ENCODE peak calls at places on chromosomes 1 and 21, in five cellular contexts. J is A549, L is neuronal stem cell, D is RWPE2, B is Peyer's patch. X is an unnamed sample. For H3K4me1, the result is how much of the 10 kb centered on the place peaks cover.

GRCh38 chr1:64917328-64917861 is 49.0 kb downstream of the JAK1 start:
- DNase-seq in D (peak), J (peak), L (no peak), B (no peak), X (no peak)

GRCh38 chr1:22408180-22408579 is 43.5 kb upstream of the ZBTB40 start:
- DNase-seq in B (no peak), L (no peak), J (no peak), D (no peak), X (no peak)

GRCh38 chr1:167016090-167016750 is 27.1 kb downstream of the MAEL start:
- DNase-seq in L (no peak), B (no peak), D (no peak), J (no peak), X (no peak)

GRCh38 chr1:46198026-46198826 is at the start of gene POMGNT1:
- DNase-seq in D (no peak), B (peak), J (peak), L (peak), X (peak)

GRCh38 chr21:37460196-37460595 is 93.6 kb downstream of the DYRK1A start:
- DNase-seq in B (no peak), J (peak), L (peak), D (no peak), X (no peak)

GRCh38 chr1:21930629-21931170 is 6.4 kb downstream of the HSPG2 start:
- DNase-seq in B (no peak), J (no peak), L (no peak), D (no peak), X (no peak)

GRCh38 chr21:21165063-21165645 is 166.9 kb downstream of the NCAM2 start:
- DNase-seq in J (no peak), D (no peak), B (no peak), L (no peak), X (no peak)

GRCh38 chr21:32562426-32562825 is 22.9 kb downstream of the TCP10L start:
- DNase-seq in J (no peak), D (no peak), B (no peak), L (peak), X (no peak)

GRCh38 chr1:109877320-109877771 is 33.3 kb upstream of the CSF1 start:
- DNase-seq in J (peak), L (peak), B (no peak), D (no peak), X (no peak)

GRCh38 chr21:32366191-32366590 is 26.6 kb downstream of the URB1 start:
- DNase-seq in D (no peak), B (no peak), L (no peak), J (no peak), X (no peak)

GRCh38 chr1:29271724-29272123 is 35.4 kb downstream of the PTPRU start:
- DNase-seq in D (no peak), B (peak), J (peak), L (peak), X (no peak)

GRCh38 chr1:23573574-23574182 is 14.4 kb upstream of the ID3 start:
- DNase-seq in L (no peak), B (no peak), J (no peak), D (no peak), X (no peak)

GRCh38 chr1:240946926-240947325 is 335.0 kb upstream of the GREM2 start:
- DNase-seq in D (no peak), B (no peak), L (no peak), J (peak), X (no peak)

GRCh38 chr1:234953655-234954420 is 174.8 kb downstream of the TOMM20 start:
- DNase-seq in J (no peak), B (no peak), L (no peak), D (no peak), X (no peak)

GRCh38 chr1:201282931-201283829 is at the start of gene PKP1:
- DNase-seq in B (peak), L (no peak), D (peak), J (no peak), X (no peak)

GRCh38 chr1:214271174-214271858 is 9.6 kb upstream of the SMYD2 start:
- DNase-seq in D (no peak), L (no peak), J (no peak), B (no peak), X (no peak)

GRCh38 chr21:16770279-16770678 is 742.6 kb upstream of the CXADR start:
- DNase-seq in D (no peak), B (no peak), J (no peak), L (no peak), X (no peak)

GRCh38 chr1:19597463-19598309 is 46.4 kb upstream of the NBL1 start:
- DNase-seq in L (no peak), B (no peak), J (peak), D (no peak), X (peak)

GRCh38 chr1:163697137-163697536 is 375.4 kb downstream of the NUF2 start:
- DNase-seq in L (no peak), B (no peak), D (no peak), J (no peak), X (no peak)

GRCh38 chr1:163366555-163366954 is 44.8 kb downstream of the NUF2 start:
- DNase-seq in J (no peak), D (no peak), B (no peak), L (no peak), X (no peak)

GRCh38 chr1:2921970-2922686 is 99.1 kb upstream of the ACTRT2 start:
- DNase-seq in L (no peak), B (peak), J (peak), D (no peak), X (peak)

GRCh38 chr1:212238552-212238951 is 46.7 kb upstream of the PPP2R5A start:
- DNase-seq in D (no peak), B (no peak), L (no peak), J (no peak), X (no peak)

GRCh38 chr1:44839561-44839960 is 3.5 kb downstream of the PTCH2 start:
- DNase-seq in D (no peak), L (no peak), J (no peak), B (no peak), X (no peak)

GRCh38 chr1:21702780-21703179 is 33.6 kb upstream of the RAP1GAP start:
- DNase-seq in D (no peak), J (no peak), B (no peak), L (no peak), X (no peak)

GRCh38 chr1:239218296-239218695 is 168.1 kb upstream of the CHRM3 start:
- DNase-seq in B (no peak), D (no peak), L (no peak), J (no peak), X (no peak)

GRCh38 chr1:99647460-99647859 is 1.5 kb downstream of the PALMD start:
- DNase-seq in B (no peak), D (no peak), L (no peak), J (no peak), X (no peak)

GRCh38 chr1:91511386-91511785 is 10.7 kb downstream of the CDC7 start:
- DNase-seq in D (no peak), L (no peak), B (no peak), J (peak), X (peak)

GRCh38 chr1:228299901-228300300 is 92.1 kb downstream of the OBSCN start:
- DNase-seq in B (no peak), L (no peak), J (no peak), D (peak), X (no peak)

GRCh38 chr1:245587435-245588105 is 432.8 kb downstream of the KIF26B start:
- DNase-seq in B (no peak), D (no peak), L (no peak), J (no peak), X (no peak)
- H3K4me1 ChIP-seq in B (under half), D (under half), L (under half), J (under half), X (under half)

GRCh38 chr1:208098758-208099157 is 145.4 kb downstream of the PLXNA2 start:
- DNase-seq in L (no peak), B (no peak), J (no peak), D (no peak), X (no peak)

GRCh38 chr1:208100906-208101305 is 143.3 kb downstream of the PLXNA2 start:
- DNase-seq in D (no peak), B (no peak), L (no peak), J (no peak), X (no peak)

GRCh38 chr1:208103821-208104513 is 140.2 kb downstream of the PLXNA2 start:
- DNase-seq in B (no peak), J (no peak), L (no peak), D (no peak), X (no peak)

GRCh38 chr1:208105756-208106155 is 138.4 kb downstream of the PLXNA2 start:
- DNase-seq in J (no peak), L (no peak), B (no peak), D (no peak), X (no peak)

DNA sequence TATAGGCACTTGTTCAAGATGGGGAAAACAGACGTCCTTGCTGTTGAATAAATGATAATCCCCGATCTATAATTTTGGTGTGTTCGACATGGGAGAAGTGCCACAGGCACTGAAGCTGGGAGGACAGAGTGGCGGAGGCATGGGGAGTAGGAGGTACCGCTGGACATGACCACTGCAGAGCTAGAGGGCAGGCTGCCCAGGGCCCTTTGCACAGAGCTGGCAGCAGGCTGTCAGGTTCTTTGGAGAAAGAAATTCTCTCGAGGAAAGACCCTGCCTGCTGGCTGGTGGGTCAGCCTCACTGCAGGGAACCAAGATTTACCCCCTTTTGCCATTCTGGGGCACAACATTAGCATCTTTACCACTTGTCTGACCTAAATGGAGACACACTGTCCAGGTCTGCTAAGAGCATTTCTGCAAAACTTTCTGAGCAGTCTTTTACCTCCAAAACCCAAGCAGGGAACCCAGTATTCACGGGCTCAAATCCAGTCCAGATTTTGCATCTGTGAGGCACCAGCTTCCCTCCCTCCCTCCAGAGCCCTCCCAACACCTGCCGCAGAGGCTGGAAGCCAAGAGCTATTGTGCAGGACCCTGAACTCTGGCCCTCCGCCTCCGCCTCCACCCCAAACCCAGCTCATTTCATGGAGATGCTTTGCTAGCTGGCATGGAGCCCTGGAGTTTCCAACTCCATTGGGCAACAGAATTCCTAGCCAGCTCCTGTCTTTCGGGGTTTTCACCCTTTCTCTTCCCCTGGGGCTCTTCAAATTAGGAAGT is 142.3 kb downstream of the PLXNA2 start:
- DNase-seq in J (no peak), L (peak), B (peak), D (no peak), X (no peak)
- H3K27ac ChIP-seq in J (no peak), L (no peak), B (no peak), D (no peak), X (no peak)

DNA sequence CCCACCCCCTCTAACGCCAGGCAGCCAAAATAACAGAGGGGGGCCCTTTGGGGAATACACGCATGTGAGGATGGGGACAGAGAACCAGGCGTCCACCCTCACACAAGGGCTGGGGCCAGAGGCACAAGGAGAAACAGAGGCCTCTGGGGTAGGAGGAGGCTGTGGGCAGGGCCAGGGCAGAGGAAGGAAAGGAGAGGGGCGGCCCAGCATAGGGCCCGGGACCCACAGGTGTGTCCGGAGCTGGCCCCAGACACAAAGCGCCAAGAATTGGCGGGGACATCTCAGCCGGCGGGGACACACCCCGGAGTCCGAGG is 6.7 kb downstream of the PLEKHG5 start:
- DNase-seq in B (no peak), D (no peak), J (no peak), L (no peak), X (no peak)
- H3K4me3 ChIP-seq in B (peak), D (peak), J (no peak), L (peak), X (no peak)

DNA sequence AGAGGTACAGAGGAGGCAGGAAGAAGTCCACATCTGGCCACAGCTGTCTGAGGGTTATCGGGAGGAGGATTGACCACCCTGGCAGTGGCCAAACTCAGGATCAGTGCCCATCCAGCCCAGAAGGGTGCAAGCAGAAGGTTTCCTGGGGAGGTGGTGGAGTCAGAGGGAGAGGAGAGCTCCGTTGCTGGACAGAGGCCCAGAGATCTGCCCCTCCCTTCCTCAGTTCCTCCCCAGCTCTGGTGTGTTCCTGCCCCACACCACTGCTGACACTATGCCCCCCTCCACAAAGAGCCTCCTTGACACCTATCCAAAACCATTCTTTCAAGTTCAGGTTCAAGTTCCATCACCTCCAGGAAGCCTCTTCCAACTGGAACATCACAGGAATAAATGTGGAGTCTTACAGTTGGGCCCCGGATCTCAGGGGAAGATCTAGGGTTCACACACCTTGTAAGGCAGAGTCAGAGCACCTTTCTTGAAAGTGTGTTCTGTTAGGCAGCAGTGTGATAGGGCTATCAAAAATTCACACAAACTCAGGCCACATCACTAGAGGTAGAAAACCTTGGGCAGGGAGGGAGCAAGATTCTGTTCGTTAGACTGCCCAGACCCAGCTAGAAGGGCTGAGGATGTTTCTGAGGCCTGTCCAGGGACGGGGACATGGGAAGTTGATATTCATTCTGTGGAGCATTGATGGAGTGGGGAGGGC is 7.4 kb downstream of the LDLRAD1 start:
- DNase-seq in B (no peak), J (no peak), D (no peak), L (no peak), X (no peak)
- H3K4me1 ChIP-seq in B (under half), J (under half), D (under half), L (under half), X (under half)

GRCh38 chr1:230725256-230726012 is 11.5 kb upstream of the AGT start:
- DNase-seq in B (no peak), L (no peak), J (no peak), D (no peak), X (no peak)

GRCh38 chr1:230730979-230731378 is 16.2 kb upstream of the CAPN9 start:
- DNase-seq in B (no peak), J (no peak), D (no peak), L (no peak), X (no peak)

DNA sequence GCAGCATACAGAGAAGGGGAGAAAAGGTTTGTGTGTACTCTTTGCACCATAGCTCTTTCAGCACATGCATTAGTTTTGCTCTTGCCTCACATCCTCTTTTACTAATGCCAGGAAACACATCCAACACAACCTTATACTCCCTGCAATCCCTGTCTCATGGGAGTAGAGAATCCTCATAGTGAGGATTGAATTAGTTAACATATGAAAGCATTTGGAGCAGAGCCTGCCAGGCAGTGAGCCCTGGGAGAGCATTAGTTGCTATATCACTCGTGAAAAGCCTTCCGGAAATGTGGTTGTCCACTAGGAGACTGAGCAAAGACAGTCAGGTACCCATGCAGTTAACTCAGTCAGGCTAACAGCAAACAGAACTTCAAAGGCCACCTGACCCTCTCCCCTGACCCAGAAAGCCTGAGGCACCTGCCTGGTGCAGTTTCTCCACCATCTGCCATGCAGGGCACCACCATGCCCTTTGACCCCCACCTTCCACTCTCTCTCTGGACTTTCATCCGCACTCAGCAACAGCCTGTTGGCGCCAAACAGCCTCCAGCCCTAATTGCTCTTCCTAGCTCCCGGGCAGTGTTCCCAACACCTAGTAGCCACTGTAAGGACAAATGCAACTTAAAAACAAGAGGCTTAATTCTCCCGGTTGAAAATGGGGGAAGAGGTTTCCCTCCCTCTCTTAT is 14.9 kb upstream of the AGT start:
- DNase-seq in J (no peak), B (peak), L (no peak), D (no peak), X (no peak)
- H3K27ac ChIP-seq in J (no peak), B (no peak), L (no peak), D (no peak), X (no peak)

GRCh38 chr1:160981584-160982411 is 27.2 kb upstream of the ITLN2 start:
- DNase-seq in L (no peak), B (no peak), D (no peak), J (no peak), X (no peak)
- H3K4me3 ChIP-seq in L (peak), B (no peak), D (no peak), J (no peak), X (no peak)

X was measured in naive thymus-derived CD4-positive, alpha-beta T cell.